ENCODE peak calls at places on chromosomes 16 and 17, in six cellular contexts. K, A, V, Z, X and P are unnamed samples.

GRCh38 chr16:31138621-31139578 is 3.4 kb upstream of the PRSS8 start:
- DNase-seq in K (peak; percentile 97), A (no peak), V (no peak), Z (peak; percentile 91), X (no peak), P (no peak)

GRCh38 chr17:74924250-74924948 is at the start of gene OTOP2:
- DNase-seq in K (no peak), A (no peak), V (no peak), Z (peak; percentile 25), X (no peak), P (no peak)

GRCh38 chr17:82317394-82318168 is at the start of gene CD7:
- DNase-seq in K (no peak), A (peak; percentile 61), V (no peak), Z (no peak), X (no peak), P (no peak)

GRCh38 chr16:59886021-59886420 is 1151.9 kb upstream of the GOT2 start:
- DNase-seq in K (no peak), A (no peak), V (no peak), Z (no peak), X (no peak), P (no peak)

GRCh38 chr16:65410801-65411200 is 288.9 kb upstream of the CDH11 start:
- DNase-seq in K (no peak), A (no peak), V (no peak), Z (no peak), X (no peak), P (no peak)

GRCh38 chr16:68486671-68487495 is 38.6 kb upstream of the SMPD3 start:
- DNase-seq in K (no peak), A (no peak), V (no peak), Z (peak; percentile 49), X (no peak), P (no peak)

GRCh38 chr17:30199600-30199999 is 35.9 kb downstream of the SLC6A4 start:
- DNase-seq in K (no peak), A (no peak), V (no peak), Z (no peak), X (no peak), P (no peak)

GRCh38 chr16:85557083-85557975 is 55.8 kb upstream of the GSE1 start:
- DNase-seq in K (peak; percentile 78), A (peak; percentile 38), V (peak; percentile 93), Z (peak; percentile 71), X (no peak), P (no peak)

GRCh38 chr16:19745286-19746018 is 27.4 kb downstream of the IQCK start:
- DNase-seq in K (no peak), A (no peak), V (no peak), Z (no peak), X (no peak), P (no peak)

GRCh38 chr17:63841350-63842172 is 924 bp downstream of the SMARCD2 start:
- DNase-seq in K (no peak), A (no peak), V (peak; percentile 37), Z (peak; percentile 65), X (peak; percentile 42), P (no peak)

GRCh38 chr17:54626146-54626703 is 274.4 kb upstream of the TOM1L1 start:
- DNase-seq in K (no peak), A (no peak), V (no peak), Z (no peak), X (no peak), P (no peak)

GRCh38 chr17:17819561-17819995 is 17.2 kb downstream of the SREBF1 start:
- DNase-seq in K (peak; percentile 100), A (peak; percentile 68), V (peak; percentile 89), Z (peak; percentile 85), X (peak; percentile 58), P (no peak)

GRCh38 chr17:72501404-72502110 is 380.7 kb downstream of the SOX9 start:
- DNase-seq in K (no peak), A (no peak), V (no peak), Z (no peak), X (peak; percentile 59), P (no peak)

GRCh38 chr17:22273308-22273707 is 581.0 kb downstream of the KCNJ18 start:
- DNase-seq in K (no peak), A (no peak), V (no peak), Z (no peak), X (no peak), P (no peak)

GRCh38 chr16:86302710-86303109 is 207.6 kb upstream of the FOXF1 start:
- DNase-seq in K (no peak), A (no peak), V (no peak), Z (no peak), X (no peak), P (no peak)